ENCODE peak calls at places on chromosomes 11 and 22, in eight cellular contexts. M is T-helper 1 cell, D is ecto neural progenitor cell, P is pancreas, R is spleen, H is C1 segment of cervical spinal cord, G is RCC 7860, C is SHP77. T is an unnamed sample.

GRCh38 chr22:35984776-35985175 is 43.8 kb downstream of the RBFOX2 start:
- DNase-seq in M (no peak), D (no peak), P (no peak), R (no peak), H (no peak), G (no peak), C (no peak), T (no peak)

GRCh38 chr22:29370556-29370955 is 17.8 kb downstream of the AP1B1 start:
- DNase-seq in M (no peak), D (no peak), P (no peak), R (peak), H (no peak), G (no peak), C (no peak), T (no peak)

GRCh38 chr22:46391486-46392136 is 56.1 kb downstream of the TRMU start:
- DNase-seq in M (no peak), D (no peak), P (no peak), R (no peak), H (no peak), G (no peak), C (no peak), T (no peak)

GRCh38 chr22:24146190-24146616 is 35.1 kb upstream of the SUSD2 start:
- DNase-seq in M (no peak), D (no peak), P (peak), R (peak), H (peak), G (peak), C (peak), T (peak)

GRCh38 chr11:74520316-74520715 is 26.8 kb upstream of the LIPT2 start:
- DNase-seq in M (no peak), D (no peak), P (no peak), R (no peak), H (no peak), G (no peak), C (no peak), T (no peak)

GRCh38 chr11:95908826-95909225 is 15.1 kb downstream of the MTMR2 start:
- DNase-seq in M (no peak), D (no peak), P (no peak), R (no peak), H (no peak), G (no peak), C (no peak), T (no peak)

GRCh38 chr11:109783842-109784241 is 309.4 kb upstream of the ZC3H12C start:
- DNase-seq in M (no peak), D (no peak), P (no peak), R (no peak), H (no peak), G (no peak), C (no peak), T (no peak)

GRCh38 chr11:46736615-46737014 is 17.6 kb downstream of the F2 start:
- DNase-seq in M (no peak), D (no peak), P (no peak), R (no peak), H (no peak), G (no peak), C (no peak), T (no peak)

GRCh38 chr11:6354651-6355485 is 34.6 kb upstream of the CAVIN3 start:
- DNase-seq in M (no peak), D (no peak), P (no peak), R (no peak), H (no peak), G (no peak), C (no peak), T (no peak)

GRCh38 chr11:66637557-66638176 is 836 bp upstream of the RBM4 start:
- DNase-seq in M (no peak), D (no peak), P (no peak), R (no peak), H (no peak), G (no peak), C (no peak), T (peak)

GRCh38 chr11:113267536-113267935 is 46.8 kb upstream of the TTC12 start:
- DNase-seq in M (no peak), D (no peak), P (no peak), R (no peak), H (peak), G (no peak), C (no peak), T (no peak)

GRCh38 chr11:106389096-106389495 is 311.6 kb downstream of the AASDHPPT start:
- DNase-seq in M (no peak), D (no peak), P (no peak), R (no peak), H (no peak), G (peak), C (no peak), T (no peak)

GRCh38 chr11:118666331-118666730 is 13.1 kb downstream of the TREH start:
- DNase-seq in M (no peak), D (no peak), P (no peak), R (no peak), H (no peak), G (no peak), C (no peak), T (no peak)

GRCh38 chr11:64890084-64890944 is 11.9 kb upstream of the EHD1 start:
- DNase-seq in M (no peak), D (no peak), P (no peak), R (no peak), H (no peak), G (no peak), C (no peak), T (no peak)

GRCh38 chr11:128451651-128452470 is 135.5 kb downstream of the ETS1 start:
- DNase-seq in M (no peak), D (no peak), P (peak), R (peak), H (peak), G (no peak), C (peak), T (peak)

GRCh38 chr11:34537636-34538035 is 24.0 kb upstream of the ELF5 start:
- DNase-seq in M (no peak), D (no peak), P (no peak), R (no peak), H (no peak), G (no peak), C (no peak), T (no peak)

GRCh38 chr11:73625690-73626318 is 20.6 kb upstream of the PLEKHB1 start:
- DNase-seq in M (peak), D (peak), P (peak), R (peak), H (peak), G (peak), C (peak), T (peak)

GRCh38 chr11:126352934-126353801 is 2.3 kb upstream of the ST3GAL4 start:
- DNase-seq in M (no peak), D (no peak), P (no peak), R (peak), H (no peak), G (peak), C (no peak), T (peak)

GRCh38 chr11:132639986-132640385 is 892.3 kb downstream of the OPCML start:
- DNase-seq in M (no peak), D (no peak), P (no peak), R (no peak), H (no peak), G (no peak), C (no peak), T (peak)

GRCh38 chr22:49913446-49913845 is 4.8 kb downstream of the ALG12 start:
- DNase-seq in M (no peak), D (no peak), P (no peak), R (peak), H (no peak), G (no peak), C (no peak), T (no peak)

GRCh38 chr11:13118194-13118593 is 109.1 kb downstream of the RASSF10 start:
- DNase-seq in M (no peak), D (no peak), P (no peak), R (no peak), H (no peak), G (peak), C (no peak), T (peak)

GRCh38 chr11:100835854-100836253 is 148.8 kb downstream of the ARHGAP42 start:
- DNase-seq in M (no peak), D (no peak), P (no peak), R (no peak), H (no peak), G (no peak), C (no peak), T (no peak)

GRCh38 chr11:78231962-78232459 is 43.3 kb downstream of the USP35 start:
- DNase-seq in M (no peak), D (no peak), P (no peak), R (no peak), H (no peak), G (no peak), C (no peak), T (no peak)

GRCh38 chr11:103024086-103024485 is 67.9 kb downstream of the DCUN1D5 start:
- DNase-seq in M (no peak), D (no peak), P (no peak), R (no peak), H (no peak), G (no peak), C (no peak), T (no peak)

GRCh38 chr22:38567531-38568245 is 2.3 kb downstream of the DMC1 start:
- DNase-seq in M (no peak), D (no peak), P (no peak), R (no peak), H (no peak), G (no peak), C (no peak), T (no peak)

GRCh38 chr11:82229346-82229745 is 504.3 kb downstream of the FAM181B start:
- DNase-seq in M (no peak), D (no peak), P (no peak), R (no peak), H (no peak), G (peak), C (peak), T (peak)

GRCh38 chr11:2382927-2383822 is 6.1 kb downstream of the CD81 start:
- DNase-seq in M (no peak), D (no peak), P (no peak), R (peak), H (no peak), G (no peak), C (no peak), T (no peak)

GRCh38 chr22:42797021-42797420 is 60.1 kb downstream of the ARFGAP3 start:
- DNase-seq in M (no peak), D (no peak), P (no peak), R (no peak), H (no peak), G (no peak), C (no peak), T (no peak)

GRCh38 chr11:12126352-12127019 is 16.1 kb downstream of the MICAL2 start:
- DNase-seq in M (no peak), D (no peak), P (no peak), R (peak), H (no peak), G (peak), C (no peak), T (peak)

GRCh38 chr11:67492801-67493547 is 10.1 kb downstream of the AIP start:
- DNase-seq in M (no peak), D (no peak), P (no peak), R (no peak), H (no peak), G (no peak), C (no peak), T (no peak)

GRCh38 chr22:24240381-24240780 is 4.5 kb downstream of the GGT5 start:
- DNase-seq in M (no peak), D (no peak), P (no peak), R (no peak), H (no peak), G (no peak), C (no peak), T (no peak)

GRCh38 chr11:11280826-11281225 is 72.2 kb downstream of the CSNK2A3 start:
- DNase-seq in M (no peak), D (no peak), P (no peak), R (no peak), H (no peak), G (no peak), C (no peak), T (no peak)

GRCh38 chr11:71124127-71124526 is 128.2 kb downstream of the SHANK2 start:
- DNase-seq in M (no peak), D (no peak), P (no peak), R (no peak), H (no peak), G (no peak), C (no peak), T (no peak)

GRCh38 chr11:28963189-28963588 is 855.0 kb downstream of the METTL15 start:
- DNase-seq in M (no peak), D (no peak), P (no peak), R (no peak), H (no peak), G (no peak), C (no peak), T (no peak)

GRCh38 chr11:126113963-126114362 is 51.3 kb upstream of the CDON start:
- DNase-seq in M (no peak), D (no peak), P (no peak), R (peak), H (no peak), G (no peak), C (no peak), T (no peak)

GRCh38 chr22:47486569-47487312 is 724.3 kb downstream of the TBC1D22A start:
- DNase-seq in M (no peak), D (no peak), P (no peak), R (no peak), H (no peak), G (no peak), C (no peak), T (peak)

GRCh38 chr11:73152861-73153483 is 10.9 kb upstream of the FCHSD2 start:
- DNase-seq in M (peak), D (no peak), P (no peak), R (peak), H (no peak), G (no peak), C (no peak), T (peak)

GRCh38 chr11:62613275-62613864 is 313 bp downstream of the ROM1 start:
- DNase-seq in M (no peak), D (no peak), P (peak), R (no peak), H (peak), G (no peak), C (no peak), T (no peak)

GRCh38 chr11:115579181-115579825 is 75.1 kb upstream of the CADM1 start:
- DNase-seq in M (no peak), D (no peak), P (no peak), R (no peak), H (no peak), G (peak), C (no peak), T (no peak)